ENCODE peak calls at places on chromosome 9, in seven cellular contexts. L is Panc1, T is K562, M is A549, Z is GM23338, C is GM12878, H is HCT116. S is an unnamed sample.

GRCh38 chr9:30039712-30040111 is 2344.7 kb upstream of the ACO1 start:
- DNase-seq in H (no peak), C (no peak), M (no peak), Z (peak; percentile 11), T (no peak), L (no peak), S (peak; percentile 10)

GRCh38 chr9:136539427-136540412 is 6.1 kb downstream of the NOTCH1 start:
- DNase-seq in M (no peak), Z (peak; percentile 70), L (no peak), H (peak; percentile 89), T (peak; percentile 88), C (peak; percentile 70), S (no peak)

GRCh38 chr9:104091028-104091590 is 3.0 kb upstream of the SMC2 start:
- DNase-seq in M (no peak), L (no peak), Z (no peak), C (no peak), T (no peak), H (no peak), S (no peak)

GRCh38 chr9:20623748-20624124 is 1.4 kb upstream of the MLLT3 start:
- DNase-seq in H (no peak), Z (no peak), M (no peak), T (no peak), L (no peak), C (no peak), S (no peak)

GRCh38 chr9:137053944-137054931 is at the start of gene ENTPD2:
- DNase-seq in L (no peak), T (peak; percentile 86), M (no peak), Z (peak; percentile 70), C (no peak), H (no peak), S (no peak)

GRCh38 chr9:26870292-26870691 is 22.3 kb downstream of the CAAP1 start:
- DNase-seq in L (no peak), Z (no peak), T (no peak), M (peak; percentile 44), C (no peak), H (no peak), S (no peak)

GRCh38 chr9:131669234-131670172 is 70.4 kb downstream of the RAPGEF1 start:
- DNase-seq in H (no peak), M (no peak), L (no peak), Z (no peak), C (no peak), T (no peak), S (no peak)

GRCh38 chr9:114223564-114224246 is 68.4 kb downstream of the COL27A1 start:
- DNase-seq in T (peak; percentile 29), Z (no peak), C (no peak), L (peak; percentile 66), H (peak; percentile 51), M (peak; percentile 61), S (no peak)

GRCh38 chr9:33230756-33231691 is 8.9 kb upstream of the SPINK4 start:
- DNase-seq in Z (no peak), T (no peak), H (no peak), C (no peak), L (no peak), M (no peak), S (no peak)

GRCh38 chr9:71446499-71447411 is 321.6 kb downstream of the CEMIP2 start:
- DNase-seq in H (no peak), T (peak; percentile 15), C (no peak), M (peak; percentile 48), L (no peak), Z (peak; percentile 97), S (peak; percentile 52)

GRCh38 chr9:21833090-21833801 is 30.8 kb downstream of the MTAP start:
- DNase-seq in C (peak; percentile 61), H (no peak), T (no peak), M (no peak), Z (no peak), L (no peak), S (no peak)

GRCh38 chr9:93603011-93603410 is 26.6 kb downstream of the PHF2 start:
- DNase-seq in Z (no peak), T (no peak), M (no peak), C (no peak), L (no peak), H (no peak), S (no peak)

GRCh38 chr9:23677446-23677845 is 148.6 kb downstream of the ELAVL2 start:
- DNase-seq in L (no peak), C (no peak), H (no peak), T (no peak), Z (no peak), M (no peak), S (no peak)

DNA sequence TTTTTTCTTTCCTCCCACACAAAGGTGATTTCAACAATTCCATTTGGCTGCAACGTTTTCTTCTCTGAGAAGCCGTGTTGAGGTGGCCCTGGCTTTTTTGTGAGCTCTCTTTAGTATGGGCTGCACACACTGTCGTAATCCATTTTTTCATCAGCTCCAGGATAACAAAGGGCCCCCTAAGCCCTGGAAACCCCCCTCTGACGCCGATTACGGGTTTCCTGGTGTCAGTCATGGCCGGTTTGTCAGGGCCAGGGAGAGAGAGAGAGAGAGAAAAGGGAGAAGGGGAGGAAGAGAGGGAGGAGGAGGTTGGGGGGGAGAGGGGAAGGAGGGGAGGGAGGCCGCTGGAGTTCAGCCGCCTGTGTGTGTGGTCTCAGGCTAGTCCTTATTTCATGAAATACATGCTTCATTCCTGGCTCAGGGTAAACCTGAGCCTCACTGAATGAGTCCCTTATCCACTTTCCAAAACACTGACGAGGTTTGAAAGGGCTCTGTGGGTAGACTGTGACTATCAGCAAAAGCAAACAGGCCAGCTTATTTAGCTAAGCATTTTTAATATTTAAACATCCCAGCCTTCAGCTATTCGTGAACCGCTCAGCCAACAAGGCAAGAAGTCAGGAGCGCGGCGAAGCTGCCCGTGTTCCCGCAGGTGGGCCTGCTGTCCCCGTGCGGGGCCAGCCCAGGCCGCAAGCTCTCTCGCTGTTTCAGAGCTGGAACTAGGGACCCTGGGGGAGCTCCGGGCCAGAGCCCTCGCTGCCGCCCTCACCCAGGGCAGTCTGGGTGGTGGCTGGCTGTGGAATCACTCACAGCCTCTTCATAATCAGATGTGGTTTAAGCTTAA is 172.8 kb downstream of the ERCC6L2 start:
- DNase-seq in L (no peak), T (no peak), H (no peak), M (no peak), Z (peak; percentile 57), C (no peak), S (peak; percentile 48)
- TF ChIP-seq REST in L (no peak), T (no peak), H (no peak), M (no peak), Z (no peak), C (no peak), S (no peak)

DNA sequence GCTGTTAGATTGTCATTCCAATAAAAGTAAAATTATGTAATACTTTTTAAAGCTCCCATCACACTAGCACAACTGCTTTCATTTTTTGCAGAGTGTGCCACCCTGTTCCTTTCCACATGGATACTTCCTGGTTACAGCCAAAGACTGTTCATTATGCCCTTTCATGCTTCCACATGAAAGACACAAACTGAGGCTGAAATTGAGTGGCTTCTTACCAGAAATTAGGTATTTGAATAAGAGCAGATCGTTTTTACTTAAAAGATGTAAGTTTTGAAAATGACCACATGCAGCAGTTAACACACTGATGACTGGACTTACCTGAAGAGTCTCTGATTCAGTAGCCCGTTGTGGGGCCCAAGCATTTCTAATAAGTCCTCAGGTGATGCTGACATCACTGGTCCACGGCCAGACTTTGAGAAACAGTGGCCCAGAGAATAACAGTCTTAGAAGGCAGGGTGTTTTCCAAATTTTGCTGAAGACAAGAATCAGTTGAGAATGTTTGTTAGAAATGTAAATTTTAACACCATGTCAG is 187.6 kb upstream of the DMRT1 start:
- DNase-seq in C (no peak), Z (no peak), T (no peak), L (no peak), M (no peak), H (no peak), S (no peak)
- TF ChIP-seq REST in C (no peak), Z (no peak), T (no peak), L (no peak), M (no peak), H (no peak), S (no peak)

GRCh38 chr9:91746904-91747303 is 203.1 kb downstream of the ROR2 start:
- DNase-seq in M (no peak), H (no peak), C (no peak), Z (no peak), T (peak; percentile 58), L (no peak), S (no peak)

GRCh38 chr9:91753711-91754110 is 196.3 kb downstream of the ROR2 start:
- DNase-seq in H (no peak), Z (no peak), L (no peak), T (no peak), C (no peak), M (no peak), S (no peak)

GRCh38 chr9:91746357-91746756 is 203.7 kb downstream of the ROR2 start:
- DNase-seq in L (no peak), C (no peak), Z (no peak), M (no peak), T (no peak), H (no peak), S (no peak)

GRCh38 chr9:91751922-91752321 is 198.1 kb downstream of the ROR2 start:
- DNase-seq in Z (no peak), H (no peak), C (no peak), M (no peak), L (no peak), T (no peak), S (no peak)

GRCh38 chr9:91750343-91750742 is 199.7 kb downstream of the ROR2 start:
- DNase-seq in M (no peak), H (no peak), T (no peak), L (no peak), C (no peak), Z (no peak), S (peak; percentile 58)
- TF ChIP-seq REST in M (no peak), H (no peak), T (no peak), L (no peak), C (no peak), Z (no peak), S (no peak)

DNA sequence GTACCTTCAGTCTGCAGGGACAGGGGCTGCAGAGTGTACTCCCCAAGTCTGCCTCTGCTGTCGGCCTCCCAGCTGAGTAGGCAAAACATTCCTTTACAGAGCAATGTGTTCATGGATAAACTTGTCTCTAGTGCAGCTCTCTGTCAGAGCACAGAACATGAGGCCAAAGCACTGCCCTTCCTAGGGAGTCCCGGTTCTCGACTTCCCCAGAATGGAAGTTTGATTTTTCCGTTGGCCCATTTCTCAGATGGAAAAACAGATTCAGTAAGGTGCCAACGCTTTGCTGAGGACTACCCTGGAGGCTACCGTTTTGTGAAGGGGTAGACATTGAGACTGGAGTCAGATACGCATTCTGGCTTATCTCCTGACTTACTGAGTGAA is 422 bp upstream of the TRIM32 start:
- DNase-seq in H (no peak), T (no peak), C (no peak), L (peak; percentile 17), Z (peak; percentile 44), M (no peak), S (no peak)
- TF ChIP-seq REST in H (no peak), T (no peak), C (no peak), L (no peak), Z (no peak), M (no peak), S (no peak)

S was measured in SK-N-SH.